ENCODE peak calls at places on chromosomes 13 and 19, in four cellular contexts. Z is glutamatergic neuron; E is heart left ventricle; D is activated CD8-positive, alpha-beta memory T cell treated with anti-CD3 and anti-CD28 coated beads, Interleukin-2, amount 50 U/mL, for 4 hours. F is an unnamed sample.

GRCh38 chr19:49106648-49107135 is 7.5 kb upstream of the LIN7B start:
- DNase-seq in Z (peak; percentile 84), E (no peak), D (peak; percentile 68), F (peak; percentile 67)

GRCh38 chr19:19427302-19427701 is 21.8 kb downstream of the GATAD2A start:
- DNase-seq in Z (no peak), E (no peak), D (no peak), F (no peak)

GRCh38 chr19:6521718-6522646 is 8.8 kb upstream of the TNFSF9 start:
- DNase-seq in Z (no peak), E (no peak), D (peak; percentile 76), F (no peak)

GRCh38 chr19:6473652-6474051 is 7.9 kb downstream of the DENND1C start:
- DNase-seq in Z (no peak), E (no peak), D (no peak), F (no peak)

GRCh38 chr19:8655340-8655709 is 24.9 kb downstream of the NFILZ start:
- DNase-seq in Z (no peak), E (no peak), D (peak; percentile 48), F (no peak)

GRCh38 chr19:33156354-33156753 is 24.4 kb downstream of the WDR88 start:
- DNase-seq in Z (no peak), E (no peak), D (no peak), F (no peak)

GRCh38 chr13:110108348-110109139 is 198.4 kb downstream of the COL4A1 start:
- DNase-seq in Z (peak; percentile 84), E (peak; percentile 78), D (no peak), F (peak; percentile 84)

GRCh38 chr19:30116530-30116929 is 174.5 kb downstream of the URI1 start:
- DNase-seq in Z (no peak), E (no peak), D (no peak), F (no peak)

GRCh38 chr19:35240322-35240721 is 8.5 kb upstream of the LSR start:
- DNase-seq in Z (no peak), E (no peak), D (no peak), F (no peak)

GRCh38 chr13:43797869-43798268 is 11.1 kb upstream of the ENOX1 start:
- DNase-seq in Z (no peak), E (no peak), D (no peak), F (no peak)

GRCh38 chr19:10290876-10291553 is 1.3 kb downstream of the ICAM5 start:
- DNase-seq in Z (peak; percentile 65), E (no peak), D (peak; percentile 68), F (no peak)

GRCh38 chr13:72763411-72763810 is 18.3 kb downstream of the DIS3 start:
- DNase-seq in Z (no peak), E (no peak), D (no peak), F (no peak)

GRCh38 chr19:38676023-38676877 is 28.8 kb downstream of the ACTN4 start:
- DNase-seq in Z (no peak), E (peak; percentile 55), D (no peak), F (no peak)

GRCh38 chr13:29227560-29227959 is 367.9 kb downstream of the SLC7A1 start:
- DNase-seq in Z (no peak), E (no peak), D (no peak), F (no peak)

GRCh38 chr19:17052439-17052838 is 22.8 kb downstream of the HAUS8 start:
- DNase-seq in Z (peak; percentile 69), E (peak; percentile 37), D (no peak), F (no peak)

GRCh38 chr19:4624733-4625362 is 14.5 kb upstream of the TNFAIP8L1 start:
- DNase-seq in Z (no peak), E (no peak), D (no peak), F (no peak)

GRCh38 chr19:35081201-35081600 is 34.4 kb upstream of the FXYD3 start:
- DNase-seq in Z (no peak), E (no peak), D (no peak), F (no peak)

GRCh38 chr19:49595819-49596404 is 4.9 kb downstream of the PRR12 start:
- DNase-seq in Z (no peak), E (no peak), D (no peak), F (no peak)

GRCh38 chr13:113183450-113184129 is 24.9 kb downstream of the PCID2 start:
- DNase-seq in Z (no peak), E (no peak), D (no peak), F (no peak)

GRCh38 chr13:35736876-35737275 is 260.4 kb upstream of the MAB21L1 start:
- DNase-seq in Z (no peak), E (no peak), D (no peak), F (no peak)

GRCh38 chr19:3108775-3109174 is 14.6 kb downstream of the GNA11 start:
- DNase-seq in Z (peak; percentile 78), E (no peak), D (peak; percentile 78), F (no peak)

GRCh38 chr13:41827507-41828213 is 133.2 kb downstream of the VWA8 start:
- DNase-seq in Z (no peak), E (no peak), D (no peak), F (no peak)

GRCh38 chr13:109145631-109146030 is 516.2 kb downstream of the MYO16 start:
- DNase-seq in Z (no peak), E (peak; percentile 39), D (no peak), F (no peak)

GRCh38 chr19:1000095-1000494 is at the start of gene GRIN3B:
- DNase-seq in Z (peak; percentile 82), E (peak; percentile 57), D (peak; percentile 67), F (no peak)

GRCh38 chr13:49936943-49937273 is 768 bp upstream of the SPRYD7 start:
- DNase-seq in Z (no peak), E (no peak), D (no peak), F (no peak)

GRCh38 chr19:9836021-9836420 is 903 bp downstream of the PIN1 start:
- DNase-seq in Z (no peak), E (no peak), D (no peak), F (no peak)

GRCh38 chr19:38650180-38650775 is 2.8 kb downstream of the ACTN4 start:
- DNase-seq in Z (no peak), E (no peak), D (no peak), F (no peak)

GRCh38 chr19:33402421-33403220 is 29.1 kb downstream of the CEBPG start:
- DNase-seq in Z (peak; percentile 38), E (no peak), D (no peak), F (peak; percentile 52)

GRCh38 chr13:20132052-20132634 is 28.7 kb downstream of the GJA3 start:
- DNase-seq in Z (no peak), E (no peak), D (no peak), F (no peak)

GRCh38 chr13:95327190-95327589 is 25.9 kb upstream of the ABCC4 start:
- DNase-seq in Z (no peak), E (no peak), D (no peak), F (no peak)

GRCh38 chr13:30936920-30937319 is 4.5 kb downstream of the TEX26 start:
- DNase-seq in Z (no peak), E (no peak), D (no peak), F (no peak)

GRCh38 chr19:36010402-36010801 is 1.8 kb upstream of the SYNE4 start:
- DNase-seq in Z (no peak), E (no peak), D (no peak), F (no peak)

GRCh38 chr19:16702123-16702522 is 17.5 kb upstream of the NWD1 start:
- DNase-seq in Z (no peak), E (peak; percentile 57), D (no peak), F (peak; percentile 60)

GRCh38 chr19:49646586-49646985 is 4.6 kb downstream of the SCAF1 start:
- DNase-seq in Z (no peak), E (no peak), D (no peak), F (no peak)

GRCh38 chr19:39870171-39870971 is 24.2 kb upstream of the FBL start:
- DNase-seq in Z (peak; percentile 67), E (no peak), D (no peak), F (no peak)

GRCh38 chr13:39317284-39317683 is 279.0 kb downstream of the NHLRC3 start:
- DNase-seq in Z (no peak), E (peak; percentile 25), D (no peak), F (no peak)

GRCh38 chr13:37375724-37376123 is 222.8 kb downstream of the POSTN start:
- DNase-seq in Z (no peak), E (no peak), D (no peak), F (no peak)

GRCh38 chr13:46149272-46150133 is 32.5 kb downstream of the LCP1 start:
- DNase-seq in Z (no peak), E (no peak), D (peak; percentile 36), F (no peak)

GRCh38 chr19:45777395-45777961 is 4.8 kb downstream of the DMPK start:
- DNase-seq in Z (no peak), E (no peak), D (no peak), F (no peak)

GRCh38 chr13:113897161-113897560 is 33.3 kb upstream of the GAS6 start:
- DNase-seq in Z (no peak), E (no peak), D (no peak), F (no peak)

F was measured in sciatic nerve.